ENCODE peak calls at places on chromosomes 3 and 15, in nine cellular contexts. One of them, this sample, is unnamed.

GRCh38 chr3:170709046-170709445 is 123.2 kb upstream of the SLC7A14 start:
- DNase-seq in GM12865: no peak
- DNase-seq in choroid plexus epithelial cell: peak; percentile 93
- DNase-seq in lung: no peak
- DNase-seq in fibroblast of lung: peak; percentile 95
- DNase-seq in H7: no peak
- DNase-seq in fibroblast of the aortic adventitia: peak; percentile 96
- DNase-seq in CD8-positive, alpha-beta memory T cell: no peak
- DNase-seq in BJ: peak; percentile 85
- DNase-seq in this sample: no peak

GRCh38 chr3:190063490-190063889 is 57.2 kb downstream of the P3H2 start:
- DNase-seq in GM12865: peak; percentile 37
- DNase-seq in choroid plexus epithelial cell: no peak
- DNase-seq in lung: no peak
- DNase-seq in fibroblast of lung: no peak
- DNase-seq in H7: no peak
- DNase-seq in fibroblast of the aortic adventitia: no peak
- DNase-seq in CD8-positive, alpha-beta memory T cell: no peak
- DNase-seq in BJ: no peak
- DNase-seq in this sample: no peak

GRCh38 chr3:142578309-142579223 is at the start of gene ATR:
- DNase-seq in GM12865: peak; percentile 99
- DNase-seq in choroid plexus epithelial cell: peak; percentile 96
- DNase-seq in lung: peak; percentile 98
- DNase-seq in fibroblast of lung: peak; percentile 95
- DNase-seq in H7: peak; percentile 93
- DNase-seq in fibroblast of the aortic adventitia: peak; percentile 93
- DNase-seq in CD8-positive, alpha-beta memory T cell: peak; percentile 92
- DNase-seq in BJ: peak; percentile 81
- DNase-seq in this sample: peak; percentile 98

GRCh38 chr15:64387562-64388168 is at the start of gene TRIP4:
- DNase-seq in GM12865: peak; percentile 99
- DNase-seq in choroid plexus epithelial cell: peak; percentile 99
- DNase-seq in lung: peak; percentile 97
- DNase-seq in fibroblast of lung: peak; percentile 97
- DNase-seq in H7: peak; percentile 92
- DNase-seq in fibroblast of the aortic adventitia: peak; percentile 97
- DNase-seq in CD8-positive, alpha-beta memory T cell: peak; percentile 94
- DNase-seq in BJ: peak; percentile 84
- DNase-seq in this sample: peak; percentile 94

GRCh38 chr15:66234798-66235197 is 18.8 kb downstream of the MEGF11 start:
- DNase-seq in GM12865: no peak
- DNase-seq in choroid plexus epithelial cell: no peak
- DNase-seq in lung: no peak
- DNase-seq in fibroblast of lung: no peak
- DNase-seq in H7: no peak
- DNase-seq in fibroblast of the aortic adventitia: no peak
- DNase-seq in CD8-positive, alpha-beta memory T cell: no peak
- DNase-seq in BJ: no peak
- DNase-seq in this sample: no peak

GRCh38 chr3:56132762-56133161 is 335.5 kb downstream of the ERC2 start:
- DNase-seq in GM12865: no peak
- DNase-seq in choroid plexus epithelial cell: no peak
- DNase-seq in lung: no peak
- DNase-seq in fibroblast of lung: no peak
- DNase-seq in H7: no peak
- DNase-seq in fibroblast of the aortic adventitia: no peak
- DNase-seq in CD8-positive, alpha-beta memory T cell: no peak
- DNase-seq in BJ: no peak
- DNase-seq in this sample: no peak

GRCh38 chr3:151345854-151346253 is 16.5 kb upstream of the P2RY13 start:
- DNase-seq in GM12865: no peak
- DNase-seq in choroid plexus epithelial cell: peak; percentile 80
- DNase-seq in lung: no peak
- DNase-seq in fibroblast of lung: peak; percentile 75
- DNase-seq in H7: no peak
- DNase-seq in fibroblast of the aortic adventitia: peak; percentile 78
- DNase-seq in CD8-positive, alpha-beta memory T cell: no peak
- DNase-seq in BJ: peak; percentile 35
- DNase-seq in this sample: no peak

GRCh38 chr3:184508938-184509337 is 52.6 kb upstream of the EPHB3 start:
- DNase-seq in GM12865: no peak
- DNase-seq in choroid plexus epithelial cell: no peak
- DNase-seq in lung: no peak
- DNase-seq in fibroblast of lung: no peak
- DNase-seq in H7: no peak
- DNase-seq in fibroblast of the aortic adventitia: no peak
- DNase-seq in CD8-positive, alpha-beta memory T cell: no peak
- DNase-seq in BJ: no peak
- DNase-seq in this sample: no peak

GRCh38 chr15:84741151-84741550 is 7.2 kb upstream of the ZNF592 start:
- DNase-seq in GM12865: no peak
- DNase-seq in choroid plexus epithelial cell: no peak
- DNase-seq in lung: no peak
- DNase-seq in fibroblast of lung: no peak
- DNase-seq in H7: no peak
- DNase-seq in fibroblast of the aortic adventitia: no peak
- DNase-seq in CD8-positive, alpha-beta memory T cell: no peak
- DNase-seq in BJ: no peak
- DNase-seq in this sample: no peak

GRCh38 chr15:84734794-84735479 is 13.5 kb upstream of the ZNF592 start:
- DNase-seq in GM12865: peak; percentile 92
- DNase-seq in choroid plexus epithelial cell: peak; percentile 67
- DNase-seq in lung: peak; percentile 82
- DNase-seq in fibroblast of lung: peak; percentile 26
- DNase-seq in H7: peak; percentile 89
- DNase-seq in fibroblast of the aortic adventitia: no peak
- DNase-seq in CD8-positive, alpha-beta memory T cell: peak; percentile 44
- DNase-seq in BJ: no peak
- DNase-seq in this sample: peak; percentile 84

GRCh38 chr15:84736375-84736774 is 12.0 kb upstream of the ZNF592 start:
- DNase-seq in GM12865: peak; percentile 97
- DNase-seq in choroid plexus epithelial cell: no peak
- DNase-seq in lung: no peak
- DNase-seq in fibroblast of lung: no peak
- DNase-seq in H7: no peak
- DNase-seq in fibroblast of the aortic adventitia: no peak
- DNase-seq in CD8-positive, alpha-beta memory T cell: peak; percentile 35
- DNase-seq in BJ: no peak
- DNase-seq in this sample: no peak

GRCh38 chr15:84737005-84737404 is 11.4 kb upstream of the ZNF592 start:
- DNase-seq in GM12865: no peak
- DNase-seq in choroid plexus epithelial cell: no peak
- DNase-seq in lung: no peak
- DNase-seq in fibroblast of lung: no peak
- DNase-seq in H7: no peak
- DNase-seq in fibroblast of the aortic adventitia: no peak
- DNase-seq in CD8-positive, alpha-beta memory T cell: no peak
- DNase-seq in BJ: no peak
- DNase-seq in this sample: no peak

GRCh38 chr15:84740691-84741090 is 7.7 kb upstream of the ZNF592 start:
- DNase-seq in GM12865: no peak
- DNase-seq in choroid plexus epithelial cell: no peak
- DNase-seq in lung: no peak
- DNase-seq in fibroblast of lung: no peak
- DNase-seq in H7: no peak
- DNase-seq in fibroblast of the aortic adventitia: no peak
- DNase-seq in CD8-positive, alpha-beta memory T cell: no peak
- DNase-seq in BJ: no peak
- DNase-seq in this sample: no peak
- H3K4me3 ChIP-seq in GM12865: no peak overlapping the region
- H3K4me3 ChIP-seq in choroid plexus epithelial cell: no peak overlapping the region
- H3K4me3 ChIP-seq in lung: no peak overlapping the region
- H3K4me3 ChIP-seq in fibroblast of lung: no peak overlapping the region
- H3K4me3 ChIP-seq in H7: no peak overlapping the region
- H3K4me3 ChIP-seq in fibroblast of the aortic adventitia: no peak overlapping the region
- H3K4me3 ChIP-seq in CD8-positive, alpha-beta memory T cell: no peak overlapping the region
- H3K4me3 ChIP-seq in BJ: no peak overlapping the region
- H3K4me3 ChIP-seq in this sample: no peak overlapping the region

DNA sequence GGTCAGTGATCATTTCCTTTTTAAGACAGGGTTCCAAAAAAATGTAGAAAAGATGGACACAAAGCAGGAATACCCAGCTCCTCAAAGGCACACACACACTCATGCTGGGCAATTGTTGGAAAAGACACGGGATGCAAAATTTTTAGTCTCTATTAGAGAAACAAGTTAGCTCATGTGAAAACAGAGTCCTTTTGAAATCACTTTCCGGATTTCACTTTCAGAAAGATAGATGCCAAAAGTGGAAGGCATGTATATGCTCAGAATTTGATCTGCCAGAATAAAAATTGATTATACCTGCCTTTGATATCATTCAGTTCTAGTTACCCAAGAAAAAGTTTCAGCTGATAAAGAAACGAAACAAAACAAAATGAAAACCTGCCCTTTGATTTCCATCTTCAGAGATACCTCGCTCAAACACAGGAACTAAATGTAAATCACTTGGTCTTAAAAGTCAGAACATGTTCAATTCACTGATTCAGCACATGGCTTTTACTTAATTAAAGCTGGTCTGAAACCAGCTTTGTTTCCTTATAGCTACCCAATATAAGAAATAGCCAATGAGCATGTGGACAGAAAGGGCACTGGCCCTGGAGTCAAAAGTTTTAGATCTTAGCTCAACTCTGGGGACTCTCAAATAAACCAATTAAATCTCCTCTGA is 52.8 kb downstream of the PLD1 start:
- DNase-seq in GM12865: no peak
- DNase-seq in choroid plexus epithelial cell: peak; percentile 34
- DNase-seq in lung: no peak
- DNase-seq in fibroblast of lung: no peak
- DNase-seq in H7: no peak
- DNase-seq in fibroblast of the aortic adventitia: peak; percentile 41
- DNase-seq in CD8-positive, alpha-beta memory T cell: no peak
- DNase-seq in BJ: no peak
- DNase-seq in this sample: no peak
- H3K4me3 ChIP-seq in GM12865: peak overlapping the region; percentile 19
- H3K4me3 ChIP-seq in choroid plexus epithelial cell: no peak overlapping the region
- H3K4me3 ChIP-seq in lung: no peak overlapping the region
- H3K4me3 ChIP-seq in fibroblast of lung: no peak overlapping the region
- H3K4me3 ChIP-seq in H7: no peak overlapping the region
- H3K4me3 ChIP-seq in fibroblast of the aortic adventitia: peak overlapping the region; percentile 3
- H3K4me3 ChIP-seq in CD8-positive, alpha-beta memory T cell: no peak overlapping the region
- H3K4me3 ChIP-seq in BJ: no peak overlapping the region
- H3K4me3 ChIP-seq in this sample: no peak overlapping the region

DNA sequence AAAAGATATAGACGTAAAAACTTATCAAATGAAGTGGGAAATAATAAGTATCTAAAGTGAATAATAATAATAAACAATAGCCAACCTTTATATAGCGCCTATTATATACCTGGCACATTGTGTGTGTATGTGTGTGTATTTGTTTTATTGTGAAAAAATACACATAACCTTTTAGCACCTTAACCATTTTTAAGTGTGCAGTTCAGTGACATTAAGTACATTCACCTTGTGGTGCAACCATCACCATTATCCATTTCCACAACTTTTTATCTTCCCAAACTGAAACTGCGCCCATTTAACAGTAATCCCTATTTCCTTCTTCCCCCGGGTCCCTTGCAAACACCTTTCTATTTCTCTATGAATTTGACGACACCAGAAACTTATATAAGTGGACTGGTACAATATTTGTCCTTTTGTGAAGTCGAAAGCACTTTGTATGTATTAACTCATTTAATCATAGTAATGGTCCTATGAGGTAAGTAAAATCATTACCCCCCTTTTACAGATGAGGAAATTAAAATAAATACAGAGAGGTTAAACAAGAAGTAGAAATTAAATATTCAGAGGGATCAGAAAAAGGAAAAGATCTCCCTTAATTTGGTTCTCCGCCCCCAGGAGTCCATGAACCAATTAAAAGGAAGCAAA is 33.5 kb downstream of the GJD2 start:
- DNase-seq in GM12865: no peak
- DNase-seq in choroid plexus epithelial cell: no peak
- DNase-seq in lung: no peak
- DNase-seq in fibroblast of lung: no peak
- DNase-seq in H7: no peak
- DNase-seq in fibroblast of the aortic adventitia: no peak
- DNase-seq in CD8-positive, alpha-beta memory T cell: no peak
- DNase-seq in BJ: no peak
- DNase-seq in this sample: no peak
- H3K4me3 ChIP-seq in GM12865: no peak overlapping the region
- H3K4me3 ChIP-seq in choroid plexus epithelial cell: peak overlapping the region; percentile 27
- H3K4me3 ChIP-seq in lung: no peak overlapping the region
- H3K4me3 ChIP-seq in fibroblast of lung: peak overlapping the region; percentile 34
- H3K4me3 ChIP-seq in H7: no peak overlapping the region
- H3K4me3 ChIP-seq in fibroblast of the aortic adventitia: no peak overlapping the region
- H3K4me3 ChIP-seq in CD8-positive, alpha-beta memory T cell: no peak overlapping the region
- H3K4me3 ChIP-seq in BJ: no peak overlapping the region
- H3K4me3 ChIP-seq in this sample: no peak overlapping the region

GRCh38 chr15:74175271-74176191 is 2.0 kb downstream of the ISLR start:
- DNase-seq in GM12865: no peak
- DNase-seq in choroid plexus epithelial cell: no peak
- DNase-seq in lung: no peak
- DNase-seq in fibroblast of lung: no peak
- DNase-seq in H7: peak; percentile 57
- DNase-seq in fibroblast of the aortic adventitia: no peak
- DNase-seq in CD8-positive, alpha-beta memory T cell: no peak
- DNase-seq in BJ: no peak
- DNase-seq in this sample: no peak
- H3K4me3 ChIP-seq in GM12865: no peak overlapping the region
- H3K4me3 ChIP-seq in choroid plexus epithelial cell: peak overlapping the region; percentile 46
- H3K4me3 ChIP-seq in lung: no peak overlapping the region
- H3K4me3 ChIP-seq in fibroblast of lung: no peak overlapping the region
- H3K4me3 ChIP-seq in H7: no peak overlapping the region
- H3K4me3 ChIP-seq in fibroblast of the aortic adventitia: peak overlapping the region; percentile 77
- H3K4me3 ChIP-seq in CD8-positive, alpha-beta memory T cell: no peak overlapping the region
- H3K4me3 ChIP-seq in BJ: no peak overlapping the region
- H3K4me3 ChIP-seq in this sample: no peak overlapping the region

DNA sequence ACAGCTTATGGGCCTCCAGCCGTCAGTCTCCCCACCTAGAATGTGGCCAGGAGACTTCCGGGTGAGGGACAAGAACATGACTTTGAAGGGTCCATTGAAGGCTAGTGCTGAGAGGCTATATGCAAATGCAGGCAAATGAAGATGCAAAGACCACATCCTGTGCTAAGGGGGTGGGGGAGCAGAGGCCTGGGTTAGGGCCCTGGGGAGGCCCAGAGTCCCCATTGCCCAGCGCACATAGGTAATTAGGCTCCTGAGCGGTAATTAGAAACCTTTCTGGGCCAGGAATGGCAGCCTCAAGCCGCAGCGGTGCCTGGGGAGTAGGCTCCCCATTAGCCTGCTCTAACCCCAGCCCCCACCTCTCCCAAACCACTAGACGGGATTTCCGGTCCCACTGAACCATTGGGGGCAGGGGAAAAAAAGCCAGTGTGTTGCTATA is 6.9 kb downstream of the CSK start:
- DNase-seq in GM12865: peak; percentile 97
- DNase-seq in choroid plexus epithelial cell: no peak
- DNase-seq in lung: no peak
- DNase-seq in fibroblast of lung: no peak
- DNase-seq in H7: peak; percentile 73
- DNase-seq in fibroblast of the aortic adventitia: no peak
- DNase-seq in CD8-positive, alpha-beta memory T cell: peak; percentile 65
- DNase-seq in BJ: no peak
- DNase-seq in this sample: no peak
- H3K4me3 ChIP-seq in GM12865: peak overlapping the region; percentile 98
- H3K4me3 ChIP-seq in choroid plexus epithelial cell: no peak overlapping the region
- H3K4me3 ChIP-seq in lung: no peak overlapping the region
- H3K4me3 ChIP-seq in fibroblast of lung: no peak overlapping the region
- H3K4me3 ChIP-seq in H7: no peak overlapping the region
- H3K4me3 ChIP-seq in fibroblast of the aortic adventitia: no peak overlapping the region
- H3K4me3 ChIP-seq in CD8-positive, alpha-beta memory T cell: peak overlapping the region; percentile 80
- H3K4me3 ChIP-seq in BJ: no peak overlapping the region
- H3K4me3 ChIP-seq in this sample: no peak overlapping the region

GRCh38 chr15:96331141-96331941 is 841 bp downstream of the NR2F2 start:
- DNase-seq in GM12865: no peak
- DNase-seq in choroid plexus epithelial cell: peak; percentile 81
- DNase-seq in lung: no peak
- DNase-seq in fibroblast of lung: peak; percentile 71
- DNase-seq in H7: peak; percentile 81
- DNase-seq in fibroblast of the aortic adventitia: peak; percentile 64
- DNase-seq in CD8-positive, alpha-beta memory T cell: no peak
- DNase-seq in BJ: no peak
- DNase-seq in this sample: no peak
- H3K4me3 ChIP-seq in GM12865: peak overlapping the region; percentile 27
- H3K4me3 ChIP-seq in choroid plexus epithelial cell: peak overlapping the region; percentile 94
- H3K4me3 ChIP-seq in lung: peak overlapping the region; percentile 70
- H3K4me3 ChIP-seq in fibroblast of lung: peak overlapping the region; percentile 100
- H3K4me3 ChIP-seq in H7: peak overlapping the region; percentile 18
- H3K4me3 ChIP-seq in fibroblast of the aortic adventitia: peak overlapping the region; percentile 96
- H3K4me3 ChIP-seq in CD8-positive, alpha-beta memory T cell: peak overlapping the region; percentile 28
- H3K4me3 ChIP-seq in BJ: peak overlapping the region; percentile 66
- H3K4me3 ChIP-seq in this sample: peak overlapping the region; percentile 90